ENCODE peak calls at places on chromosomes 11 and 22, in ten cellular contexts. One of them, this sample, is unnamed.

GRCh38 chr11:65116370-65117205 is 913 bp downstream of the ZNHIT2 start:
- DNase-seq in stimulated activated CD4-positive, alpha-beta T cell treated with anti-CD3 and anti-CD28 coated beads, Interleukin-1b, Interleukin-23, amount 100 ng/mL, for 24 hours: peak
- DNase-seq in T47D: no peak
- DNase-seq in EH: peak
- DNase-seq in activated T-helper 1 cell treated with anti-CD3 and anti-CD28 coated beads, Interleukin-12 subunit alpha, Interleukin-12 subunit beta, Interleukin-2, Interleukin-4 antibody, amounts not matched to agents 30 ng/mL and 10 ng/mL and 1 ng/mL, durations not matched to agents 14 hours and 24 hours and 36 hours: peak
- DNase-seq in progenitor cell of endocrine pancreas: no peak
- DNase-seq in activated T-cell treated with anti-CD3 and anti-CD28 coated beads for 1 hour: peak
- DNase-seq in amniotic stem cell: no peak
- DNase-seq in stomach: peak
- DNase-seq in cardiac fibroblast: peak
- DNase-seq in this sample: peak

GRCh38 chr11:10309163-10310093 is 4.6 kb downstream of the ADM start:
- DNase-seq in progenitor cell of endocrine pancreas: no peak
- DNase-seq in amniotic stem cell: no peak
- DNase-seq in stomach: peak
- DNase-seq in T47D: peak
- DNase-seq in cardiac fibroblast: peak
- DNase-seq in stimulated activated CD4-positive, alpha-beta T cell treated with anti-CD3 and anti-CD28 coated beads, Interleukin-1b, Interleukin-23, amount 100 ng/mL, for 24 hours: no peak
- DNase-seq in EH: peak
- DNase-seq in activated T-helper 1 cell treated with anti-CD3 and anti-CD28 coated beads, Interleukin-12 subunit alpha, Interleukin-12 subunit beta, Interleukin-2, Interleukin-4 antibody, amounts not matched to agents 30 ng/mL and 10 ng/mL and 1 ng/mL, durations not matched to agents 14 hours and 24 hours and 36 hours: no peak
- DNase-seq in activated T-cell treated with anti-CD3 and anti-CD28 coated beads for 1 hour: no peak
- DNase-seq in this sample: peak

GRCh38 chr11:61962213-61963015 is 5.0 kb downstream of the FTH1 start:
- DNase-seq in stomach: no peak
- DNase-seq in amniotic stem cell: no peak
- DNase-seq in activated T-helper 1 cell treated with anti-CD3 and anti-CD28 coated beads, Interleukin-12 subunit alpha, Interleukin-12 subunit beta, Interleukin-2, Interleukin-4 antibody, amounts not matched to agents 30 ng/mL and 10 ng/mL and 1 ng/mL, durations not matched to agents 14 hours and 24 hours and 36 hours: no peak
- DNase-seq in EH: peak
- DNase-seq in cardiac fibroblast: no peak
- DNase-seq in stimulated activated CD4-positive, alpha-beta T cell treated with anti-CD3 and anti-CD28 coated beads, Interleukin-1b, Interleukin-23, amount 100 ng/mL, for 24 hours: no peak
- DNase-seq in activated T-cell treated with anti-CD3 and anti-CD28 coated beads for 1 hour: no peak
- DNase-seq in progenitor cell of endocrine pancreas: no peak
- DNase-seq in T47D: no peak
- DNase-seq in this sample: no peak

GRCh38 chr11:133835258-133836075 is 9.8 kb downstream of the SPATA19 start:
- DNase-seq in activated T-cell treated with anti-CD3 and anti-CD28 coated beads for 1 hour: no peak
- DNase-seq in progenitor cell of endocrine pancreas: peak
- DNase-seq in EH: peak
- DNase-seq in activated T-helper 1 cell treated with anti-CD3 and anti-CD28 coated beads, Interleukin-12 subunit alpha, Interleukin-12 subunit beta, Interleukin-2, Interleukin-4 antibody, amounts not matched to agents 30 ng/mL and 10 ng/mL and 1 ng/mL, durations not matched to agents 14 hours and 24 hours and 36 hours: peak
- DNase-seq in stimulated activated CD4-positive, alpha-beta T cell treated with anti-CD3 and anti-CD28 coated beads, Interleukin-1b, Interleukin-23, amount 100 ng/mL, for 24 hours: peak
- DNase-seq in cardiac fibroblast: peak
- DNase-seq in stomach: no peak
- DNase-seq in amniotic stem cell: no peak
- DNase-seq in T47D: peak
- DNase-seq in this sample: peak

GRCh38 chr11:125123947-125124633 is 12.7 kb upstream of the TMEM218 start:
- DNase-seq in activated T-helper 1 cell treated with anti-CD3 and anti-CD28 coated beads, Interleukin-12 subunit alpha, Interleukin-12 subunit beta, Interleukin-2, Interleukin-4 antibody, amounts not matched to agents 30 ng/mL and 10 ng/mL and 1 ng/mL, durations not matched to agents 14 hours and 24 hours and 36 hours: no peak
- DNase-seq in stimulated activated CD4-positive, alpha-beta T cell treated with anti-CD3 and anti-CD28 coated beads, Interleukin-1b, Interleukin-23, amount 100 ng/mL, for 24 hours: no peak
- DNase-seq in activated T-cell treated with anti-CD3 and anti-CD28 coated beads for 1 hour: no peak
- DNase-seq in progenitor cell of endocrine pancreas: no peak
- DNase-seq in stomach: peak
- DNase-seq in amniotic stem cell: no peak
- DNase-seq in EH: peak
- DNase-seq in cardiac fibroblast: peak
- DNase-seq in T47D: peak
- DNase-seq in this sample: peak

GRCh38 chr11:8408151-8408930 is 144.7 kb upstream of the LMO1 start:
- DNase-seq in EH: peak
- DNase-seq in progenitor cell of endocrine pancreas: no peak
- DNase-seq in amniotic stem cell: no peak
- DNase-seq in stimulated activated CD4-positive, alpha-beta T cell treated with anti-CD3 and anti-CD28 coated beads, Interleukin-1b, Interleukin-23, amount 100 ng/mL, for 24 hours: no peak
- DNase-seq in activated T-helper 1 cell treated with anti-CD3 and anti-CD28 coated beads, Interleukin-12 subunit alpha, Interleukin-12 subunit beta, Interleukin-2, Interleukin-4 antibody, amounts not matched to agents 30 ng/mL and 10 ng/mL and 1 ng/mL, durations not matched to agents 14 hours and 24 hours and 36 hours: no peak
- DNase-seq in activated T-cell treated with anti-CD3 and anti-CD28 coated beads for 1 hour: no peak
- DNase-seq in cardiac fibroblast: no peak
- DNase-seq in stomach: no peak
- DNase-seq in T47D: no peak
- DNase-seq in this sample: no peak

GRCh38 chr22:49282596-49282995 is 545.1 kb downstream of the BRD1 start:
- DNase-seq in stomach: no peak
- DNase-seq in EH: no peak
- DNase-seq in stimulated activated CD4-positive, alpha-beta T cell treated with anti-CD3 and anti-CD28 coated beads, Interleukin-1b, Interleukin-23, amount 100 ng/mL, for 24 hours: no peak
- DNase-seq in progenitor cell of endocrine pancreas: no peak
- DNase-seq in cardiac fibroblast: no peak
- DNase-seq in amniotic stem cell: no peak
- DNase-seq in T47D: no peak
- DNase-seq in activated T-cell treated with anti-CD3 and anti-CD28 coated beads for 1 hour: no peak
- DNase-seq in activated T-helper 1 cell treated with anti-CD3 and anti-CD28 coated beads, Interleukin-12 subunit alpha, Interleukin-12 subunit beta, Interleukin-2, Interleukin-4 antibody, amounts not matched to agents 30 ng/mL and 10 ng/mL and 1 ng/mL, durations not matched to agents 14 hours and 24 hours and 36 hours: no peak
- DNase-seq in this sample: no peak

GRCh38 chr11:35387341-35387982 is 31.9 kb downstream of the SLC1A2 start:
- DNase-seq in cardiac fibroblast: peak
- DNase-seq in activated T-helper 1 cell treated with anti-CD3 and anti-CD28 coated beads, Interleukin-12 subunit alpha, Interleukin-12 subunit beta, Interleukin-2, Interleukin-4 antibody, amounts not matched to agents 30 ng/mL and 10 ng/mL and 1 ng/mL, durations not matched to agents 14 hours and 24 hours and 36 hours: no peak
- DNase-seq in progenitor cell of endocrine pancreas: no peak
- DNase-seq in amniotic stem cell: no peak
- DNase-seq in activated T-cell treated with anti-CD3 and anti-CD28 coated beads for 1 hour: no peak
- DNase-seq in T47D: no peak
- DNase-seq in stomach: no peak
- DNase-seq in EH: no peak
- DNase-seq in stimulated activated CD4-positive, alpha-beta T cell treated with anti-CD3 and anti-CD28 coated beads, Interleukin-1b, Interleukin-23, amount 100 ng/mL, for 24 hours: no peak
- DNase-seq in this sample: no peak

GRCh38 chr22:17077255-17077654 is 7.5 kb upstream of the IL17RA start:
- DNase-seq in activated T-helper 1 cell treated with anti-CD3 and anti-CD28 coated beads, Interleukin-12 subunit alpha, Interleukin-12 subunit beta, Interleukin-2, Interleukin-4 antibody, amounts not matched to agents 30 ng/mL and 10 ng/mL and 1 ng/mL, durations not matched to agents 14 hours and 24 hours and 36 hours: no peak
- DNase-seq in cardiac fibroblast: peak
- DNase-seq in T47D: no peak
- DNase-seq in progenitor cell of endocrine pancreas: no peak
- DNase-seq in stimulated activated CD4-positive, alpha-beta T cell treated with anti-CD3 and anti-CD28 coated beads, Interleukin-1b, Interleukin-23, amount 100 ng/mL, for 24 hours: no peak
- DNase-seq in EH: peak
- DNase-seq in stomach: no peak
- DNase-seq in amniotic stem cell: no peak
- DNase-seq in activated T-cell treated with anti-CD3 and anti-CD28 coated beads for 1 hour: no peak
- DNase-seq in this sample: no peak

GRCh38 chr11:1235615-1236315 is 12.9 kb downstream of the MUC5B start:
- DNase-seq in amniotic stem cell: no peak
- DNase-seq in T47D: peak
- DNase-seq in activated T-helper 1 cell treated with anti-CD3 and anti-CD28 coated beads, Interleukin-12 subunit alpha, Interleukin-12 subunit beta, Interleukin-2, Interleukin-4 antibody, amounts not matched to agents 30 ng/mL and 10 ng/mL and 1 ng/mL, durations not matched to agents 14 hours and 24 hours and 36 hours: no peak
- DNase-seq in activated T-cell treated with anti-CD3 and anti-CD28 coated beads for 1 hour: no peak
- DNase-seq in stimulated activated CD4-positive, alpha-beta T cell treated with anti-CD3 and anti-CD28 coated beads, Interleukin-1b, Interleukin-23, amount 100 ng/mL, for 24 hours: no peak
- DNase-seq in progenitor cell of endocrine pancreas: no peak
- DNase-seq in cardiac fibroblast: no peak
- DNase-seq in stomach: no peak
- DNase-seq in EH: no peak
- DNase-seq in this sample: no peak

GRCh38 chr11:68430801-68431200 is 29.8 kb upstream of the PPP6R3 start:
- DNase-seq in progenitor cell of endocrine pancreas: no peak
- DNase-seq in activated T-cell treated with anti-CD3 and anti-CD28 coated beads for 1 hour: no peak
- DNase-seq in amniotic stem cell: no peak
- DNase-seq in T47D: no peak
- DNase-seq in stomach: no peak
- DNase-seq in EH: no peak
- DNase-seq in stimulated activated CD4-positive, alpha-beta T cell treated with anti-CD3 and anti-CD28 coated beads, Interleukin-1b, Interleukin-23, amount 100 ng/mL, for 24 hours: no peak
- DNase-seq in cardiac fibroblast: no peak
- DNase-seq in activated T-helper 1 cell treated with anti-CD3 and anti-CD28 coated beads, Interleukin-12 subunit alpha, Interleukin-12 subunit beta, Interleukin-2, Interleukin-4 antibody, amounts not matched to agents 30 ng/mL and 10 ng/mL and 1 ng/mL, durations not matched to agents 14 hours and 24 hours and 36 hours: no peak
- DNase-seq in this sample: no peak

GRCh38 chr11:1952806-1953482 is 5.8 kb downstream of the MRPL23 start:
- DNase-seq in stimulated activated CD4-positive, alpha-beta T cell treated with anti-CD3 and anti-CD28 coated beads, Interleukin-1b, Interleukin-23, amount 100 ng/mL, for 24 hours: no peak
- DNase-seq in EH: no peak
- DNase-seq in amniotic stem cell: no peak
- DNase-seq in cardiac fibroblast: no peak
- DNase-seq in T47D: no peak
- DNase-seq in activated T-cell treated with anti-CD3 and anti-CD28 coated beads for 1 hour: no peak
- DNase-seq in activated T-helper 1 cell treated with anti-CD3 and anti-CD28 coated beads, Interleukin-12 subunit alpha, Interleukin-12 subunit beta, Interleukin-2, Interleukin-4 antibody, amounts not matched to agents 30 ng/mL and 10 ng/mL and 1 ng/mL, durations not matched to agents 14 hours and 24 hours and 36 hours: no peak
- DNase-seq in stomach: no peak
- DNase-seq in progenitor cell of endocrine pancreas: no peak
- DNase-seq in this sample: no peak

GRCh38 chr11:67656278-67656922 is 5.9 kb upstream of the ACY3 start:
- DNase-seq in stomach: no peak
- DNase-seq in activated T-cell treated with anti-CD3 and anti-CD28 coated beads for 1 hour: no peak
- DNase-seq in amniotic stem cell: no peak
- DNase-seq in activated T-helper 1 cell treated with anti-CD3 and anti-CD28 coated beads, Interleukin-12 subunit alpha, Interleukin-12 subunit beta, Interleukin-2, Interleukin-4 antibody, amounts not matched to agents 30 ng/mL and 10 ng/mL and 1 ng/mL, durations not matched to agents 14 hours and 24 hours and 36 hours: no peak
- DNase-seq in progenitor cell of endocrine pancreas: no peak
- DNase-seq in EH: no peak
- DNase-seq in cardiac fibroblast: peak
- DNase-seq in stimulated activated CD4-positive, alpha-beta T cell treated with anti-CD3 and anti-CD28 coated beads, Interleukin-1b, Interleukin-23, amount 100 ng/mL, for 24 hours: no peak
- DNase-seq in T47D: no peak
- DNase-seq in this sample: no peak

GRCh38 chr11:27444801-27445215 is 27.8 kb downstream of the LGR4 start:
- DNase-seq in stimulated activated CD4-positive, alpha-beta T cell treated with anti-CD3 and anti-CD28 coated beads, Interleukin-1b, Interleukin-23, amount 100 ng/mL, for 24 hours: no peak
- DNase-seq in cardiac fibroblast: no peak
- DNase-seq in T47D: no peak
- DNase-seq in stomach: no peak
- DNase-seq in activated T-helper 1 cell treated with anti-CD3 and anti-CD28 coated beads, Interleukin-12 subunit alpha, Interleukin-12 subunit beta, Interleukin-2, Interleukin-4 antibody, amounts not matched to agents 30 ng/mL and 10 ng/mL and 1 ng/mL, durations not matched to agents 14 hours and 24 hours and 36 hours: no peak
- DNase-seq in EH: no peak
- DNase-seq in amniotic stem cell: no peak
- DNase-seq in activated T-cell treated with anti-CD3 and anti-CD28 coated beads for 1 hour: no peak
- DNase-seq in progenitor cell of endocrine pancreas: no peak
- DNase-seq in this sample: peak

GRCh38 chr11:113871331-113871730 is 4.0 kb downstream of the USP28 start:
- DNase-seq in cardiac fibroblast: no peak
- DNase-seq in T47D: no peak
- DNase-seq in progenitor cell of endocrine pancreas: no peak
- DNase-seq in activated T-helper 1 cell treated with anti-CD3 and anti-CD28 coated beads, Interleukin-12 subunit alpha, Interleukin-12 subunit beta, Interleukin-2, Interleukin-4 antibody, amounts not matched to agents 30 ng/mL and 10 ng/mL and 1 ng/mL, durations not matched to agents 14 hours and 24 hours and 36 hours: no peak
- DNase-seq in stomach: no peak
- DNase-seq in EH: no peak
- DNase-seq in stimulated activated CD4-positive, alpha-beta T cell treated with anti-CD3 and anti-CD28 coated beads, Interleukin-1b, Interleukin-23, amount 100 ng/mL, for 24 hours: no peak
- DNase-seq in amniotic stem cell: no peak
- DNase-seq in activated T-cell treated with anti-CD3 and anti-CD28 coated beads for 1 hour: no peak
- DNase-seq in this sample: no peak

GRCh38 chr11:83554896-83555295 is 268.7 kb upstream of the CCDC90B start:
- DNase-seq in T47D: no peak
- DNase-seq in cardiac fibroblast: no peak
- DNase-seq in progenitor cell of endocrine pancreas: no peak
- DNase-seq in EH: no peak
- DNase-seq in activated T-helper 1 cell treated with anti-CD3 and anti-CD28 coated beads, Interleukin-12 subunit alpha, Interleukin-12 subunit beta, Interleukin-2, Interleukin-4 antibody, amounts not matched to agents 30 ng/mL and 10 ng/mL and 1 ng/mL, durations not matched to agents 14 hours and 24 hours and 36 hours: no peak
- DNase-seq in amniotic stem cell: no peak
- DNase-seq in activated T-cell treated with anti-CD3 and anti-CD28 coated beads for 1 hour: no peak
- DNase-seq in stimulated activated CD4-positive, alpha-beta T cell treated with anti-CD3 and anti-CD28 coated beads, Interleukin-1b, Interleukin-23, amount 100 ng/mL, for 24 hours: no peak
- DNase-seq in stomach: no peak
- DNase-seq in this sample: no peak

GRCh38 chr11:33735166-33735425 is 1.1 kb downstream of the CD59 start:
- DNase-seq in cardiac fibroblast: no peak
- DNase-seq in stimulated activated CD4-positive, alpha-beta T cell treated with anti-CD3 and anti-CD28 coated beads, Interleukin-1b, Interleukin-23, amount 100 ng/mL, for 24 hours: no peak
- DNase-seq in progenitor cell of endocrine pancreas: no peak
- DNase-seq in amniotic stem cell: no peak
- DNase-seq in EH: peak
- DNase-seq in activated T-cell treated with anti-CD3 and anti-CD28 coated beads for 1 hour: no peak
- DNase-seq in activated T-helper 1 cell treated with anti-CD3 and anti-CD28 coated beads, Interleukin-12 subunit alpha, Interleukin-12 subunit beta, Interleukin-2, Interleukin-4 antibody, amounts not matched to agents 30 ng/mL and 10 ng/mL and 1 ng/mL, durations not matched to agents 14 hours and 24 hours and 36 hours: no peak
- DNase-seq in stomach: no peak
- DNase-seq in T47D: no peak
- DNase-seq in this sample: peak

GRCh38 chr11:35236667-35237003 is 97.7 kb downstream of the CD44 start:
- DNase-seq in stimulated activated CD4-positive, alpha-beta T cell treated with anti-CD3 and anti-CD28 coated beads, Interleukin-1b, Interleukin-23, amount 100 ng/mL, for 24 hours: no peak
- DNase-seq in activated T-cell treated with anti-CD3 and anti-CD28 coated beads for 1 hour: no peak
- DNase-seq in progenitor cell of endocrine pancreas: no peak
- DNase-seq in EH: peak
- DNase-seq in amniotic stem cell: no peak
- DNase-seq in cardiac fibroblast: peak
- DNase-seq in T47D: no peak
- DNase-seq in stomach: no peak
- DNase-seq in activated T-helper 1 cell treated with anti-CD3 and anti-CD28 coated beads, Interleukin-12 subunit alpha, Interleukin-12 subunit beta, Interleukin-2, Interleukin-4 antibody, amounts not matched to agents 30 ng/mL and 10 ng/mL and 1 ng/mL, durations not matched to agents 14 hours and 24 hours and 36 hours: no peak
- DNase-seq in this sample: no peak

GRCh38 chr11:75850787-75851186 is 35.8 kb downstream of the UVRAG start:
- DNase-seq in progenitor cell of endocrine pancreas: no peak
- DNase-seq in cardiac fibroblast: peak
- DNase-seq in activated T-helper 1 cell treated with anti-CD3 and anti-CD28 coated beads, Interleukin-12 subunit alpha, Interleukin-12 subunit beta, Interleukin-2, Interleukin-4 antibody, amounts not matched to agents 30 ng/mL and 10 ng/mL and 1 ng/mL, durations not matched to agents 14 hours and 24 hours and 36 hours: no peak
- DNase-seq in EH: peak
- DNase-seq in amniotic stem cell: no peak
- DNase-seq in activated T-cell treated with anti-CD3 and anti-CD28 coated beads for 1 hour: no peak
- DNase-seq in stimulated activated CD4-positive, alpha-beta T cell treated with anti-CD3 and anti-CD28 coated beads, Interleukin-1b, Interleukin-23, amount 100 ng/mL, for 24 hours: no peak
- DNase-seq in T47D: no peak
- DNase-seq in stomach: no peak
- DNase-seq in this sample: no peak

GRCh38 chr22:19878461-19879247 is 24.0 kb upstream of the GNB1L start:
- DNase-seq in EH: peak
- DNase-seq in stomach: no peak
- DNase-seq in stimulated activated CD4-positive, alpha-beta T cell treated with anti-CD3 and anti-CD28 coated beads, Interleukin-1b, Interleukin-23, amount 100 ng/mL, for 24 hours: no peak
- DNase-seq in T47D: no peak
- DNase-seq in cardiac fibroblast: peak
- DNase-seq in progenitor cell of endocrine pancreas: no peak
- DNase-seq in activated T-cell treated with anti-CD3 and anti-CD28 coated beads for 1 hour: no peak
- DNase-seq in amniotic stem cell: no peak
- DNase-seq in activated T-helper 1 cell treated with anti-CD3 and anti-CD28 coated beads, Interleukin-12 subunit alpha, Interleukin-12 subunit beta, Interleukin-2, Interleukin-4 antibody, amounts not matched to agents 30 ng/mL and 10 ng/mL and 1 ng/mL, durations not matched to agents 14 hours and 24 hours and 36 hours: no peak
- DNase-seq in this sample: no peak

GRCh38 chr11:73072935-73073481 is 69.1 kb downstream of the FCHSD2 start:
- DNase-seq in T47D: peak
- DNase-seq in progenitor cell of endocrine pancreas: no peak
- DNase-seq in EH: peak
- DNase-seq in activated T-helper 1 cell treated with anti-CD3 and anti-CD28 coated beads, Interleukin-12 subunit alpha, Interleukin-12 subunit beta, Interleukin-2, Interleukin-4 antibody, amounts not matched to agents 30 ng/mL and 10 ng/mL and 1 ng/mL, durations not matched to agents 14 hours and 24 hours and 36 hours: no peak
- DNase-seq in stimulated activated CD4-positive, alpha-beta T cell treated with anti-CD3 and anti-CD28 coated beads, Interleukin-1b, Interleukin-23, amount 100 ng/mL, for 24 hours: no peak
- DNase-seq in activated T-cell treated with anti-CD3 and anti-CD28 coated beads for 1 hour: no peak
- DNase-seq in cardiac fibroblast: peak
- DNase-seq in amniotic stem cell: no peak
- DNase-seq in stomach: no peak
- DNase-seq in this sample: no peak

GRCh38 chr22:32926600-32926999 is 125.1 kb downstream of the TIMP3 start:
- DNase-seq in progenitor cell of endocrine pancreas: no peak
- DNase-seq in stimulated activated CD4-positive, alpha-beta T cell treated with anti-CD3 and anti-CD28 coated beads, Interleukin-1b, Interleukin-23, amount 100 ng/mL, for 24 hours: no peak
- DNase-seq in EH: peak
- DNase-seq in cardiac fibroblast: peak
- DNase-seq in stomach: no peak
- DNase-seq in amniotic stem cell: peak
- DNase-seq in activated T-cell treated with anti-CD3 and anti-CD28 coated beads for 1 hour: no peak
- DNase-seq in T47D: no peak
- DNase-seq in activated T-helper 1 cell treated with anti-CD3 and anti-CD28 coated beads, Interleukin-12 subunit alpha, Interleukin-12 subunit beta, Interleukin-2, Interleukin-4 antibody, amounts not matched to agents 30 ng/mL and 10 ng/mL and 1 ng/mL, durations not matched to agents 14 hours and 24 hours and 36 hours: no peak
- DNase-seq in this sample: no peak

GRCh38 chr11:103358251-103358650 is 249.0 kb downstream of the DYNC2H1 start:
- DNase-seq in T47D: no peak
- DNase-seq in cardiac fibroblast: peak
- DNase-seq in activated T-helper 1 cell treated with anti-CD3 and anti-CD28 coated beads, Interleukin-12 subunit alpha, Interleukin-12 subunit beta, Interleukin-2, Interleukin-4 antibody, amounts not matched to agents 30 ng/mL and 10 ng/mL and 1 ng/mL, durations not matched to agents 14 hours and 24 hours and 36 hours: no peak
- DNase-seq in stomach: no peak
- DNase-seq in EH: peak
- DNase-seq in activated T-cell treated with anti-CD3 and anti-CD28 coated beads for 1 hour: no peak
- DNase-seq in progenitor cell of endocrine pancreas: no peak
- DNase-seq in stimulated activated CD4-positive, alpha-beta T cell treated with anti-CD3 and anti-CD28 coated beads, Interleukin-1b, Interleukin-23, amount 100 ng/mL, for 24 hours: no peak
- DNase-seq in amniotic stem cell: no peak
- DNase-seq in this sample: no peak

GRCh38 chr11:93000511-93001476 is 31.3 kb downstream of the MTNR1B start:
- DNase-seq in activated T-helper 1 cell treated with anti-CD3 and anti-CD28 coated beads, Interleukin-12 subunit alpha, Interleukin-12 subunit beta, Interleukin-2, Interleukin-4 antibody, amounts not matched to agents 30 ng/mL and 10 ng/mL and 1 ng/mL, durations not matched to agents 14 hours and 24 hours and 36 hours: no peak
- DNase-seq in progenitor cell of endocrine pancreas: no peak
- DNase-seq in cardiac fibroblast: peak
- DNase-seq in stomach: no peak
- DNase-seq in amniotic stem cell: peak
- DNase-seq in activated T-cell treated with anti-CD3 and anti-CD28 coated beads for 1 hour: no peak
- DNase-seq in T47D: no peak
- DNase-seq in stimulated activated CD4-positive, alpha-beta T cell treated with anti-CD3 and anti-CD28 coated beads, Interleukin-1b, Interleukin-23, amount 100 ng/mL, for 24 hours: no peak
- DNase-seq in EH: peak
- DNase-seq in this sample: no peak

GRCh38 chr22:46429327-46429853 is 93.9 kb downstream of the TRMU start:
- DNase-seq in amniotic stem cell: no peak
- DNase-seq in EH: no peak
- DNase-seq in progenitor cell of endocrine pancreas: no peak
- DNase-seq in T47D: no peak
- DNase-seq in cardiac fibroblast: no peak
- DNase-seq in stomach: peak
- DNase-seq in activated T-helper 1 cell treated with anti-CD3 and anti-CD28 coated beads, Interleukin-12 subunit alpha, Interleukin-12 subunit beta, Interleukin-2, Interleukin-4 antibody, amounts not matched to agents 30 ng/mL and 10 ng/mL and 1 ng/mL, durations not matched to agents 14 hours and 24 hours and 36 hours: no peak
- DNase-seq in stimulated activated CD4-positive, alpha-beta T cell treated with anti-CD3 and anti-CD28 coated beads, Interleukin-1b, Interleukin-23, amount 100 ng/mL, for 24 hours: no peak
- DNase-seq in activated T-cell treated with anti-CD3 and anti-CD28 coated beads for 1 hour: no peak
- DNase-seq in this sample: no peak

GRCh38 chr11:105000797-105001196 is 22.2 kb downstream of the CASP5 start:
- DNase-seq in stomach: peak
- DNase-seq in activated T-cell treated with anti-CD3 and anti-CD28 coated beads for 1 hour: peak
- DNase-seq in cardiac fibroblast: no peak
- DNase-seq in activated T-helper 1 cell treated with anti-CD3 and anti-CD28 coated beads, Interleukin-12 subunit alpha, Interleukin-12 subunit beta, Interleukin-2, Interleukin-4 antibody, amounts not matched to agents 30 ng/mL and 10 ng/mL and 1 ng/mL, durations not matched to agents 14 hours and 24 hours and 36 hours: peak
- DNase-seq in T47D: no peak
- DNase-seq in progenitor cell of endocrine pancreas: no peak
- DNase-seq in EH: no peak
- DNase-seq in amniotic stem cell: no peak
- DNase-seq in stimulated activated CD4-positive, alpha-beta T cell treated with anti-CD3 and anti-CD28 coated beads, Interleukin-1b, Interleukin-23, amount 100 ng/mL, for 24 hours: peak
- DNase-seq in this sample: no peak

GRCh38 chr11:26904114-26904513 is 89.8 kb upstream of the FIBIN start:
- DNase-seq in T47D: no peak
- DNase-seq in stomach: no peak
- DNase-seq in activated T-helper 1 cell treated with anti-CD3 and anti-CD28 coated beads, Interleukin-12 subunit alpha, Interleukin-12 subunit beta, Interleukin-2, Interleukin-4 antibody, amounts not matched to agents 30 ng/mL and 10 ng/mL and 1 ng/mL, durations not matched to agents 14 hours and 24 hours and 36 hours: no peak
- DNase-seq in EH: no peak
- DNase-seq in cardiac fibroblast: no peak
- DNase-seq in amniotic stem cell: no peak
- DNase-seq in stimulated activated CD4-positive, alpha-beta T cell treated with anti-CD3 and anti-CD28 coated beads, Interleukin-1b, Interleukin-23, amount 100 ng/mL, for 24 hours: no peak
- DNase-seq in progenitor cell of endocrine pancreas: no peak
- DNase-seq in activated T-cell treated with anti-CD3 and anti-CD28 coated beads for 1 hour: no peak
- DNase-seq in this sample: no peak

GRCh38 chr11:94558468-94558867 is 8.7 kb upstream of the PIWIL4 start:
- DNase-seq in cardiac fibroblast: no peak
- DNase-seq in stomach: no peak
- DNase-seq in EH: no peak
- DNase-seq in progenitor cell of endocrine pancreas: no peak
- DNase-seq in stimulated activated CD4-positive, alpha-beta T cell treated with anti-CD3 and anti-CD28 coated beads, Interleukin-1b, Interleukin-23, amount 100 ng/mL, for 24 hours: no peak
- DNase-seq in amniotic stem cell: no peak
- DNase-seq in T47D: no peak
- DNase-seq in activated T-cell treated with anti-CD3 and anti-CD28 coated beads for 1 hour: no peak
- DNase-seq in activated T-helper 1 cell treated with anti-CD3 and anti-CD28 coated beads, Interleukin-12 subunit alpha, Interleukin-12 subunit beta, Interleukin-2, Interleukin-4 antibody, amounts not matched to agents 30 ng/mL and 10 ng/mL and 1 ng/mL, durations not matched to agents 14 hours and 24 hours and 36 hours: no peak
- DNase-seq in this sample: no peak

This sample was measured in NCI-H1105 treated with DMSO at 0.1 percent for 48 hours.